ENCODE peak calls at places on chromosomes 12 and 14, in eight cellular contexts. U is stromal cell of bone marrow; G is activated T-helper 1 cell treated with anti-CD3 and anti-CD28 coated beads, Interleukin-12 subunit alpha, Interleukin-12 subunit beta, Interleukin-2, Interleukin-4 antibody, amounts not matched to agents 30 ng/mL and 10 ng/mL and 1 ng/mL, durations not matched to agents 14 hours and 24 hours and 36 hours; K is mesenchymal stem cell; Q is HT-29; E is GM18507; C is stimulated activated CD8-positive, alpha-beta memory T cell treated with anti-CD3 and anti-CD28 coated beads, Interleukin-15, amount 100 ng/mL, for 24 hours; A is M059J. Y is an unnamed sample.

GRCh38 chr12:76711241-76711640 is 52.7 kb upstream of the ZDHHC17 start:
- DNase-seq in Q (no peak), K (peak), E (no peak), C (no peak), A (peak), U (no peak), G (no peak), Y (no peak)

GRCh38 chr12:57429473-57430116 is 1.2 kb downstream of the R3HDM2 start:
- DNase-seq in Q (no peak), K (no peak), C (no peak), E (no peak), G (no peak), A (peak), U (no peak), Y (no peak)

GRCh38 chr14:77714926-77715325 is 7.0 kb downstream of the SLIRP start:
- DNase-seq in K (no peak), E (no peak), U (no peak), G (no peak), C (no peak), A (no peak), Q (no peak), Y (no peak)

GRCh38 chr12:52419656-52420055 is 13.5 kb upstream of the KRT82 start:
- DNase-seq in K (peak), U (no peak), C (no peak), E (no peak), G (no peak), Q (no peak), A (peak), Y (no peak)

GRCh38 chr12:129641916-129642315 is 261.9 kb downstream of the TMEM132D start:
- DNase-seq in K (no peak), E (no peak), C (no peak), U (no peak), Q (no peak), A (no peak), G (no peak), Y (peak)

GRCh38 chr12:93521225-93521854 is 51.1 kb upstream of the SOCS2 start:
- DNase-seq in G (no peak), Q (no peak), A (peak), E (no peak), U (no peak), K (no peak), C (no peak), Y (no peak)

GRCh38 chr14:92982941-92983340 is 60.0 kb downstream of the CHGA start:
- DNase-seq in E (no peak), U (no peak), A (peak), G (no peak), C (no peak), Q (no peak), K (no peak), Y (peak)

GRCh38 chr14:30450620-30451019 is 108.3 kb upstream of the G2E3 start:
- DNase-seq in U (no peak), E (no peak), A (no peak), G (no peak), K (no peak), Q (no peak), C (no peak), Y (no peak)

GRCh38 chr12:107736914-107737313 is 24.0 kb downstream of the PRDM4 start:
- DNase-seq in U (no peak), A (no peak), Q (no peak), G (no peak), E (peak), K (no peak), C (no peak), Y (no peak)

GRCh38 chr14:59688224-59689170 is 111.9 kb upstream of the CCDC175 start:
- DNase-seq in A (peak), G (no peak), U (peak), C (no peak), E (peak), Q (peak), K (peak), Y (peak)

GRCh38 chr14:94334837-94335236 is 11.7 kb upstream of the SERPINA6 start:
- DNase-seq in Q (no peak), G (no peak), U (no peak), K (no peak), C (no peak), A (no peak), E (no peak), Y (no peak)

Y was measured in Daoy.